ENCODE peak calls at places on chromosomes 2 and 18, in nine cellular contexts. B is MM.1S, Q is cardiac fibroblast, W is endothelial cell, X is stomach, H is GM13977, D is OCI-LY7, G is HFF-Myc, V is body of pancreas. S is an unnamed sample.
A peak's percentile ranks its signal among the peaks of the same experiment; 100 is the strongest.

GRCh38 chr2:55441280-55441892 is 21.7 kb upstream of the CCDC88A start:
- DNase-seq in B (no peak), Q (no peak), W (no peak), X (no peak), H (no peak), D (no peak), G (no peak), V (no peak), S (no peak)

GRCh38 chr2:174591740-174592139 is 5.9 kb downstream of the WIPF1 start:
- DNase-seq in B (no peak), Q (no peak), W (no peak), X (no peak), H (no peak), D (no peak), G (no peak), V (no peak), S (no peak)

GRCh38 chr2:235445116-235445515 is 48.7 kb upstream of the AGAP1 start:
- DNase-seq in B (no peak), Q (no peak), W (no peak), X (no peak), H (no peak), D (no peak), G (no peak), V (no peak), S (no peak)

GRCh38 chr2:237025090-237025865 is 60.4 kb upstream of the COPS8 start:
- DNase-seq in B (no peak), Q (peak; percentile 70), W (no peak), X (peak; percentile 51), H (no peak), D (no peak), G (peak; percentile 65), V (no peak), S (peak; percentile 68)

GRCh38 chr18:45802814-45803492 is 22.5 kb upstream of the SIGLEC15 start:
- DNase-seq in B (no peak), Q (peak; percentile 89), W (no peak), X (no peak), H (no peak), D (no peak), G (peak; percentile 94), V (no peak), S (peak; percentile 81)

GRCh38 chr2:45329045-45329677 is 281.9 kb downstream of the SRBD1 start:
- DNase-seq in B (no peak), Q (no peak), W (no peak), X (no peak), H (no peak), D (peak; percentile 16), G (no peak), V (peak; percentile 18), S (no peak)

GRCh38 chr2:177573120-177573519 is 180.5 kb downstream of the AGPS start:
- DNase-seq in B (no peak), Q (peak; percentile 22), W (no peak), X (no peak), H (no peak), D (no peak), G (no peak), V (no peak), S (no peak)

GRCh38 chr2:45821558-45822271 is 170.2 kb downstream of the PRKCE start:
- DNase-seq in B (no peak), Q (peak; percentile 77), W (no peak), X (peak; percentile 89), H (no peak), D (no peak), G (no peak), V (peak; percentile 97), S (no peak)

GRCh38 chr2:154125900-154126299 is 254.2 kb downstream of the GALNT13 start:
- DNase-seq in B (no peak), Q (peak; percentile 3), W (no peak), X (no peak), H (no peak), D (no peak), G (no peak), V (no peak), S (no peak)

GRCh38 chr2:142144547-142144946 is 13.7 kb upstream of the LRP1B start:
- DNase-seq in B (no peak), Q (no peak), W (no peak), X (no peak), H (no peak), D (no peak), G (no peak), V (no peak), S (no peak)

GRCh38 chr2:86556508-86556907 is 6.7 kb downstream of the CHMP3 start:
- DNase-seq in B (no peak), Q (no peak), W (no peak), X (no peak), H (no peak), D (no peak), G (no peak), V (no peak), S (no peak)

GRCh38 chr2:46428911-46429436 is 50.4 kb upstream of the TMEM247 start:
- DNase-seq in B (no peak), Q (no peak), W (no peak), X (no peak), H (no peak), D (no peak), G (no peak), V (no peak), S (no peak)

GRCh38 chr2:15486770-15487169 is 74.4 kb downstream of the NBAS start:
- DNase-seq in B (no peak), Q (no peak), W (no peak), X (no peak), H (no peak), D (no peak), G (no peak), V (no peak), S (no peak)

GRCh38 chr2:162211747-162212146 is 31.5 kb downstream of the FAP start:
- DNase-seq in B (no peak), Q (peak; percentile 6), W (no peak), X (no peak), H (no peak), D (no peak), G (no peak), V (no peak), S (no peak)

GRCh38 chr2:220144411-220144810 is 517.0 kb downstream of the SLC4A3 start:
- DNase-seq in B (no peak), Q (peak; percentile 43), W (no peak), X (no peak), H (no peak), D (no peak), G (no peak), V (no peak), S (no peak)

GRCh38 chr2:3523551-3524041 is 4.3 kb upstream of the ADI1 start:
- DNase-seq in B (no peak), Q (peak; percentile 46), W (no peak), X (peak; percentile 65), H (no peak), D (no peak), G (no peak), V (peak; percentile 33), S (no peak)

GRCh38 chr18:43662657-43663056 is 385.4 kb upstream of the SYT4 start:
- DNase-seq in B (no peak), Q (peak; percentile 79), W (no peak), X (no peak), H (no peak), D (no peak), G (peak; percentile 75), V (no peak), S (peak; percentile 42)

GRCh38 chr2:120287183-120288015 is 34.7 kb downstream of the RALB start:
- DNase-seq in B (no peak), Q (peak; percentile 45), W (no peak), X (no peak), H (peak; percentile 73), D (no peak), G (peak; percentile 72), V (no peak), S (peak; percentile 49)

GRCh38 chr2:238643400-238643907 is 204.4 kb upstream of the TWIST2 start:
- DNase-seq in B (no peak), Q (no peak), W (no peak), X (no peak), H (no peak), D (no peak), G (no peak), V (no peak), S (no peak)

GRCh38 chr2:230811508-230811907 is 53.2 kb upstream of the ITM2C start:
- DNase-seq in B (no peak), Q (peak; percentile 77), W (no peak), X (no peak), H (no peak), D (no peak), G (no peak), V (no peak), S (no peak)
- TF ChIP-seq CTCF in B (no peak), Q (no peak), W (no peak), X (no peak), H (no peak), D (no peak), G (no peak), V (no peak), S (no peak)

DNA sequence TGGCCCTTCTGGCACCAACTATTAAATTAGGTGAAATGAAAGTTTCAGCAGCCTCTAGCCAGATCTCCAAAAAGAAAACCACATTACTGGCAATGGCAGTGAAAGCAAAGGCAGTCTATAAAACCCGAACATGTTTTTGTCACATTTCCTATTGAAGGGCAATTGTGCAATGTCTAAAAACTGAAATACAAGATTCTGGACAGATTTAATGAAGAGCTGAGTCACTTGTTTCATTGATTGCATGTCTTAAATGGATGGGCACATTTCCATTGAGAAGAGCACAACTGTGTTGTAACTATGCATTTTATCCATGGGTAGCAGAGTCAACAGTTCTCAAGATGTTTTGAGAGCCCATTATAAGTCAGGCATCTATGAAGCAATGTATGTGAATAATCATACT is 819.2 kb upstream of the ACVR2A start:
- DNase-seq in B (no peak), Q (peak; percentile 83), W (no peak), X (no peak), H (no peak), D (no peak), G (no peak), V (no peak), S (peak; percentile 84)
- TF ChIP-seq CTCF in B (no peak), Q (no peak), W (no peak), X (no peak), H (no peak), D (no peak), G (no peak), V (no peak), S (no peak)

GRCh38 chr2:40820319-40820718 is 368.4 kb upstream of the SLC8A1 start:
- DNase-seq in B (no peak), Q (peak; percentile 5), W (no peak), X (no peak), H (no peak), D (no peak), G (no peak), V (no peak), S (no peak)
- TF ChIP-seq CTCF in B (peak; percentile 11), Q (peak; percentile 12), W (no peak), X (no peak), H (no peak), D (no peak), G (no peak), V (no peak), S (peak; percentile 5)

DNA sequence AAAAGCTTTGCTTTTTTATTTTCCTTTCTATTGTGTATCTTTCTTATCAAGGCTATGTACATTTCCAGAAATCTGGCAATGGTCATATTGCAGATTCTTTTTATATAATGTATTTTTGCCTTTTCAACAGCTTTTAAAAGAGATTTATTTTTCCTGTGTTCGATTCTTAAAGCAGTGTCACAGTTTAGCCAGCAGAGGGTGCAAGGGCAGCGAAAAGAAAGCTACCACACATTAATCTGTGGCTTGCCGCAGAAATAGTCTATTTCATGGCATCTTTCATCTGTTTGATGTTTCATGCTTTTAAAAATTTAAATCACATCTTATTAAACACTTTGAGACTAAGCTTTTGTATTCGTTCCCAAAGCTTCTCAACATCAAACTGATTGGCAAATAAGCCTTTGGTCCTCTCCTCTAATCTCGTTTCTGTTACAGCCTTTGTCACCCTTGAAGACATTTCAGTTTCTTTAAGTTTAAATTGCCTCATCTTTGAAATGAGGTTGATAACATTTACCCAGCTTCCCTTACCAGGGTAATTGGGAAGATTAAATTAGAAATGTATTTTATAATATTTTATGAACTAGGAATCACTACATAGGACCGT is 73.3 kb downstream of the PIK3C3 start:
- DNase-seq in B (no peak), Q (peak; percentile 56), W (peak; percentile 38), X (no peak), H (peak; percentile 21), D (peak; percentile 5), G (no peak), V (peak; percentile 25), S (no peak)
- TF ChIP-seq CTCF in B (peak; percentile 74), Q (peak; percentile 88), W (peak; percentile 73), X (peak; percentile 62), H (peak; percentile 62), D (peak; percentile 78), G (peak; percentile 81), V (peak; percentile 87), S (peak; percentile 92)